ENCODE peak calls at places on chromosomes 13 and 19, in six cellular contexts. H, Y, V, A, Q and W are unnamed samples.

GRCh38 chr19:518292-519231 is 11.3 kb downstream of the TPGS1 start:
- DNase-seq in A (no peak), Q (no peak), H (peak; percentile 75), V (no peak), Y (peak; percentile 60), W (no peak)

GRCh38 chr13:73547239-73547638 is 488.4 kb downstream of the KLF5 start:
- DNase-seq in Q (no peak), Y (no peak), A (no peak), H (no peak), V (no peak), W (no peak)

GRCh38 chr19:35715981-35716734 is 1.6 kb upstream of the KMT2B start:
- DNase-seq in A (peak; percentile 32), Q (peak; percentile 81), H (peak; percentile 87), V (no peak), Y (peak; percentile 45), W (no peak)

GRCh38 chr19:16382775-16383543 is 58.3 kb downstream of the KLF2 start:
- DNase-seq in Q (peak; percentile 78), H (peak; percentile 91), A (peak; percentile 36), V (no peak), Y (peak; percentile 75), W (peak; percentile 52)

GRCh38 chr19:8107301-8107903 is 42.0 kb downstream of the FBN3 start:
- DNase-seq in A (no peak), Y (no peak), H (no peak), Q (no peak), V (no peak), W (no peak)

GRCh38 chr19:46993622-46994021 is 26.0 kb upstream of the NPAS1 start:
- DNase-seq in Q (no peak), Y (no peak), V (no peak), A (no peak), H (no peak), W (no peak)

GRCh38 chr13:42548731-42549554 is 25.0 kb upstream of the TNFSF11 start:
- DNase-seq in Y (no peak), A (no peak), V (peak; percentile 98), H (no peak), Q (no peak), W (peak; percentile 10)

GRCh38 chr19:3207466-3208242 is 16.8 kb upstream of the CELF5 start:
- DNase-seq in V (no peak), H (peak; percentile 74), A (no peak), Y (peak; percentile 68), Q (peak; percentile 51), W (no peak)

GRCh38 chr13:29520671-29521070 is 74.8 kb downstream of the SLC7A1 start:
- DNase-seq in Q (no peak), H (no peak), V (no peak), A (no peak), Y (no peak), W (no peak)

GRCh38 chr19:5784581-5785147 is at the start of gene PRR22:
- DNase-seq in H (no peak), Y (peak; percentile 29), Q (no peak), A (no peak), V (no peak), W (no peak)

GRCh38 chr13:97853550-97853949 is 99.9 kb upstream of the IPO5 start:
- DNase-seq in H (no peak), Q (no peak), V (no peak), A (no peak), Y (no peak), W (no peak)

GRCh38 chr19:46963093-46963734 is 56.4 kb upstream of the NPAS1 start:
- DNase-seq in Y (no peak), V (no peak), H (no peak), A (no peak), Q (no peak), W (no peak)

GRCh38 chr13:110758195-110758594 is 44.7 kb downstream of the ING1 start:
- DNase-seq in Q (no peak), A (no peak), Y (no peak), V (no peak), H (no peak), W (no peak)

GRCh38 chr13:41678320-41678719 is 221.0 kb downstream of the RGCC start:
- DNase-seq in A (no peak), H (no peak), Y (no peak), Q (no peak), V (no peak), W (no peak)

GRCh38 chr13:40895715-40896184 is 106.3 kb downstream of the SLC25A15 start:
- DNase-seq in H (no peak), V (no peak), A (peak; percentile 94), Y (no peak), Q (no peak), W (no peak)

GRCh38 chr19:2274937-2275535 is 6.9 kb downstream of the PEAK3 start:
- DNase-seq in A (peak; percentile 73), V (no peak), H (peak; percentile 84), Y (peak; percentile 54), Q (peak; percentile 89), W (peak; percentile 83)

GRCh38 chr19:38661996-38662395 is 14.5 kb downstream of the ACTN4 start:
- DNase-seq in Q (no peak), Y (no peak), V (no peak), H (no peak), A (no peak), W (no peak)

DNA sequence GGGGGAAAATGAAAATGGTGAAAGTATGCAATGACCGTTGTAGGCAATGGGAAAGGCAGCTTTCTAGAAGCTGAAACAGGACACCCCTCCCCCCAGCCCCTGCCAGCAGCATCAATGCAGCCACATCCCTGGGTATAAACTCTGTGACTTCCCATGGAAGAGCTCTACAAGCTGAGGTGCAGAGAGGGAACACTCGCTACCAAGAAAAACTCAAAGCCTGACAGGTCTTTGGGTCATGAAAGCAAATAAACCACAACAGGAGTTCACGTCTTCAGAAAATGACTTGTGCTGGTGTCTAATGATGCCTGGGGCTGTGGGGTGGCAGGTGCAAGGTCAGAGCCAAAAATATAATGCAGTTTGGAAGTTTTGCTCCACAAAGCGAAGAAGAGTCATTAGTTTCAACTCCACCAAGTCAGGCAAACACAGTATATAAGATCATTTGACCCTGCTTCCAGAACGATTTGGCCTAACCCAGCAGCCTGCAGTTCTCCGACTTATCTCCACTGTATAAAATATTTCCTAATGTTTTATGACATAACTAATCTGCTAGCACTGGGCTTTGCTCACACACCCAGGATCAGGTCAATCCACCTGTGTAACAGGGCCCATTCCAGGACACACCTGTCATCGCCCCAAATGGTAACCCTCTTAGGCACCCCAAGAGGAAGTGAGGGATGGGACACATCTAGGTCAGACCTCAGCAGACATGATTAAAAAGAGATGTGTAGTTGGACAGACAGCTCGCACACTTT is 102.1 kb downstream of the IRS2 start:
- DNase-seq in Q (no peak), V (no peak), Y (no peak), A (no peak), H (no peak), W (no peak)
- H3K4me3 ChIP-seq in Q (no peak overlapping the region), V (no peak overlapping the region), Y (no peak overlapping the region), A (no peak overlapping the region), H (no peak overlapping the region), W (no peak overlapping the region)

GRCh38 chr19:45492627-45493470 is 4.0 kb downstream of the RTN2 start:
- DNase-seq in Y (peak; percentile 85), H (peak; percentile 89), V (no peak), Q (peak; percentile 28), A (peak; percentile 68), W (no peak)
- TF ChIP-seq GABPA in Y (peak; percentile 47), H (no peak), V (no peak), Q (no peak), A (no peak), W (no peak)

GRCh38 chr19:42089772-42090171 is 13.8 kb downstream of the ZNF574 start:
- DNase-seq in H (no peak), Q (no peak), A (no peak), Y (no peak), V (no peak), W (no peak)
- H3K27ac ChIP-seq in H (no peak overlapping the region), Q (no peak overlapping the region), A (no peak overlapping the region), Y (no peak overlapping the region), V (no peak overlapping the region), W (no peak overlapping the region)

DNA sequence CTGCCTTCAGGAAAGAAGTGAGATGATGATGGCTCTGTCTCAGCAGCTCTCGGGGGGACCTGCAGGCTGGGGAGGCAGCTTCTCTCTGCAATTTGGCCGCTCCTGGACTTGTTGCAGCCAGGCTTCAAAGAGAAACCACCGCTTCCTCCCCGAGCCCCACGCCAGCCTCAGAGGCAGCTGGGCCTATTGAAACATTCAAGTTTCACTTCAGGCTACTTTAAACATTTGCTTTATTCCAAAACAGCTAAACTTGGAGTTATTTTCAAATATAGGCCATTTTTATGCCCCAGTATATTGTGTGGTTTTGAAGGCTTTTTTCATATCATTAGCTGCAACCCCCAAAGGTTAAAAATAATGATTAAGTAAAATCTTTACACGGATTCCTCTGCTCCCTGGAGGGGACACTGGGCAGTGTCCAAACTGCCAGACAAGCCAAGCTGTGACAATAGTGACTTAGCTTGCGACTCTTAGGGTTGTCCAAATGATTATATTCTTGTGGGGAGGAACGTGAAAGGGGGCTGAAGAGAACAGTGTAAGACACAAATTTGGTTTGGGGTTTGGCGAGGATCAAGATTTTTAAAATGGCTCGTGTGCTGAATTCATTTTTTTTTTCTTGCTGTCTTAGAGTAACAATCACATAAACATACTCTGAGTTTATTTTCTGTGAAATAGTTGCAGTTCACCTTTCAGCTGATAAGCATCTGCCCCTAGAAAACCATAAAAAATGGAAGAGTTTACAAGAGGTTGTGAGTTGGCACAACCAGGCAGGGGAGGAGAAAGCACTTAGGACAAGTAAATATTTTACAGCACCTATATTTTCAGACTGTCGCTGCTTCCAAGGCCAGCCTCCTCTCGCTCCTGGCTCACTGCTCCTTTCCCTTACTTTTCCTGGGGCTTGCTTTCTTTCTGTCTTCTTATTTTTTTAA is 330.6 kb downstream of the DLEU7 start:
- DNase-seq in V (no peak), H (no peak), Q (no peak), Y (no peak), A (peak; percentile 47), W (peak; percentile 32)
- H3K4me3 ChIP-seq in V (peak overlapping the region; percentile 53), H (no peak overlapping the region), Q (no peak overlapping the region), Y (peak overlapping the region; percentile 18), A (peak overlapping the region; percentile 71), W (peak overlapping the region; percentile 2)

DNA sequence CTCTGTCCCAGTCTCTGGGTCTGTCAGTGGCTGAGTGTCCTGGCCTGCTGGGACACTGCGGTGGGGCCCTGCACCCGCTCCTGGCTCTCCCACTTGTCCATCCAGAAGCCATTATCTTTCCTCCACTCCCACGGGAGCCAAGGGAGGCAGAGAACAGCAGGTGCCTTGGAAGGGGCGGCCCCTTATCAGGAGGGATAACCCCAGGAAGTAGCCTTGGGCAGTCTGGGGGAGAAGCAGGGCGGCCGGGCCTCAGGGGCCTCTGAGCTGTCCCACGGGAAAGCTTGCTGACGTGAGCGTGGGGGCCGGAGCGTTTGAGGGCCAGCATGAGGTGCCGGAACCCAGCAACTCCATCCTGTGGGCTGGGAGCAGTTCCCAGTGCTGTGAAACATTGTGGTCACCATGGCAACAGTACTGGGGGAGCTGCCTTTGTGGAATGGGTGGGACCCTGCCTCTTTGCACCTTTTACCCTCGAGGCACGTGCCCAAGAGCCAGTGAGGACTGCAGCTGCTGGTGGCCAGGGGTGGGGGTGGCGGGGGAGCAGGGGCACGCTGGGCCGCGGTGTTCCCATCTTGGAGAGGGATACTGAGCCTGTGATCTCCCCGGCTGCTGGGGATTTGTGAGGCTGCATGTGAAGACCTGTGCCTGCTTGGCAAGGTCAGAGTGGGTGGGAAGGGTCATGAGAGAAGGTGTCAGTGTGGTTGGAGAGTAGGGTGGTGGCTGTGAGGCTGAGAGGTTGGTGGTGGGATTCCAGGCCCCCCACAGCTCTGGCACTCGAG is 20.9 kb downstream of the KLHL26 start:
- DNase-seq in Q (peak; percentile 76), H (no peak), Y (peak; percentile 70), A (no peak), V (no peak), W (no peak)
- TF ChIP-seq GABPA in Q (no peak), H (no peak), Y (peak; percentile 52), A (no peak), V (no peak), W (no peak)